ENCODE peak calls at places on chromosome 11, in four cellular contexts. I is GM12878, E is H1, L is HepG2. Y is an unnamed sample.

GRCh38 chr11:36510567-36511020 is 522 bp upstream of the TRAF6 start:
- DNase-seq in I (no peak), L (no peak), E (no peak), Y (no peak)

GRCh38 chr11:120808616-120809050 is 215.3 kb upstream of the TBCEL start:
- DNase-seq in E (no peak), I (no peak), L (peak), Y (no peak)

GRCh38 chr11:72975778-72976520 is 161.7 kb downstream of the ATG16L2 start:
- DNase-seq in I (no peak), E (no peak), L (peak), Y (no peak)

GRCh38 chr11:3036419-3036818 is 20.8 kb downstream of the CARS1 start:
- DNase-seq in E (no peak), I (peak), L (no peak), Y (no peak)

GRCh38 chr11:59899532-59899931 is 20.9 kb downstream of the OOSP3 start:
- DNase-seq in L (no peak), E (no peak), I (no peak), Y (no peak)

GRCh38 chr11:35427158-35427557 is 7.8 kb upstream of the SLC1A2 start:
- DNase-seq in L (no peak), I (no peak), E (no peak), Y (no peak)

GRCh38 chr11:34997872-34998548 is 81.6 kb downstream of the PDHX start:
- DNase-seq in L (no peak), E (no peak), I (no peak), Y (no peak)

GRCh38 chr11:122746050-122746478 is 90.5 kb downstream of the UBASH3B start:
- DNase-seq in I (peak), L (no peak), E (no peak), Y (peak)

GRCh38 chr11:120773501-120774031 is 250.3 kb upstream of the TBCEL start:
- DNase-seq in I (peak), E (no peak), L (no peak), Y (no peak)

GRCh38 chr11:32081129-32081641 is 9.7 kb upstream of the RCN1 start:
- DNase-seq in L (peak), I (no peak), E (no peak), Y (no peak)

GRCh38 chr11:107956543-107956942 is 28.3 kb downstream of the RAB39A start:
- DNase-seq in I (no peak), E (no peak), L (no peak), Y (no peak)

GRCh38 chr11:14551380-14551779 is 31.2 kb upstream of the PSMA1 start:
- DNase-seq in E (no peak), I (no peak), L (no peak), Y (no peak)

GRCh38 chr11:70112017-70112434 is 33.9 kb downstream of the ANO1 start:
- DNase-seq in I (no peak), E (no peak), L (no peak), Y (no peak)

GRCh38 chr11:44244649-44245308 is 65.2 kb downstream of the ALX4 start:
- DNase-seq in I (no peak), E (no peak), L (no peak), Y (no peak)

GRCh38 chr11:20596629-20597129 is 2.7 kb upstream of the SLC6A5 start:
- DNase-seq in E (no peak), L (no peak), I (no peak), Y (no peak)

GRCh38 chr11:133930767-133931448 is 25.9 kb downstream of the IGSF9B start:
- DNase-seq in I (no peak), L (peak), E (peak), Y (no peak)

GRCh38 chr11:46930089-46930488 is 6.5 kb upstream of the CSTPP1 start:
- DNase-seq in E (no peak), L (peak), I (no peak), Y (no peak)

GRCh38 chr11:80109031-80109430 is 668.2 kb upstream of the TENM4 start:
- DNase-seq in I (no peak), L (no peak), E (no peak), Y (no peak)

GRCh38 chr11:44008698-44009097 is 39.1 kb upstream of the ACCSL start:
- DNase-seq in I (no peak), L (no peak), E (no peak), Y (no peak)

GRCh38 chr11:737366-737765 is 9.9 kb upstream of the TALDO1 start:
- DNase-seq in E (no peak), I (no peak), L (no peak), Y (no peak)

GRCh38 chr11:63802637-63803414 is 10.4 kb upstream of the SPINDOC start:
- DNase-seq in E (no peak), I (no peak), L (no peak), Y (no peak)

GRCh38 chr11:35593143-35593542 is 25.1 kb upstream of the FJX1 start:
- DNase-seq in L (no peak), I (no peak), E (no peak), Y (no peak)

GRCh38 chr11:94424011-94424410 is 22.8 kb upstream of the GPR83 start:
- DNase-seq in I (no peak), L (no peak), E (no peak), Y (no peak)

GRCh38 chr11:134504146-134504905 is 92.3 kb upstream of the B3GAT1 start:
- DNase-seq in I (no peak), E (no peak), L (no peak), Y (no peak)

GRCh38 chr11:110077866-110078325 is 15.3 kb upstream of the ZC3H12C start:
- DNase-seq in L (peak), E (no peak), I (peak), Y (no peak)

GRCh38 chr11:94196363-94196762 is 67.7 kb downstream of the PANX1 start:
- DNase-seq in E (no peak), L (no peak), I (no peak), Y (no peak)

GRCh38 chr11:126892781-126893180 is 107.8 kb downstream of the KIRREL3 start:
- DNase-seq in E (no peak), L (no peak), I (no peak), Y (no peak)

GRCh38 chr11:79198898-79199250 is 242.0 kb downstream of the TENM4 start:
- DNase-seq in I (no peak), L (no peak), E (no peak), Y (no peak)

GRCh38 chr11:45846974-45847907 is at the start of gene CRY2:
- DNase-seq in I (peak), L (peak), E (peak), Y (peak)

GRCh38 chr11:19742595-19743292 is 30.1 kb downstream of the NAV2 start:
- DNase-seq in E (peak), I (no peak), L (peak), Y (no peak)

GRCh38 chr11:83156996-83157754 is at the start of gene PCF11:
- DNase-seq in E (peak), L (no peak), I (no peak), Y (no peak)

GRCh38 chr11:101003468-101003867 is 126.1 kb downstream of the PGR start:
- DNase-seq in E (no peak), L (peak), I (no peak), Y (no peak)

GRCh38 chr11:64007629-64008282 is 21.5 kb downstream of the OTUB1 start:
- DNase-seq in I (no peak), L (peak), E (peak), Y (no peak)

DNA sequence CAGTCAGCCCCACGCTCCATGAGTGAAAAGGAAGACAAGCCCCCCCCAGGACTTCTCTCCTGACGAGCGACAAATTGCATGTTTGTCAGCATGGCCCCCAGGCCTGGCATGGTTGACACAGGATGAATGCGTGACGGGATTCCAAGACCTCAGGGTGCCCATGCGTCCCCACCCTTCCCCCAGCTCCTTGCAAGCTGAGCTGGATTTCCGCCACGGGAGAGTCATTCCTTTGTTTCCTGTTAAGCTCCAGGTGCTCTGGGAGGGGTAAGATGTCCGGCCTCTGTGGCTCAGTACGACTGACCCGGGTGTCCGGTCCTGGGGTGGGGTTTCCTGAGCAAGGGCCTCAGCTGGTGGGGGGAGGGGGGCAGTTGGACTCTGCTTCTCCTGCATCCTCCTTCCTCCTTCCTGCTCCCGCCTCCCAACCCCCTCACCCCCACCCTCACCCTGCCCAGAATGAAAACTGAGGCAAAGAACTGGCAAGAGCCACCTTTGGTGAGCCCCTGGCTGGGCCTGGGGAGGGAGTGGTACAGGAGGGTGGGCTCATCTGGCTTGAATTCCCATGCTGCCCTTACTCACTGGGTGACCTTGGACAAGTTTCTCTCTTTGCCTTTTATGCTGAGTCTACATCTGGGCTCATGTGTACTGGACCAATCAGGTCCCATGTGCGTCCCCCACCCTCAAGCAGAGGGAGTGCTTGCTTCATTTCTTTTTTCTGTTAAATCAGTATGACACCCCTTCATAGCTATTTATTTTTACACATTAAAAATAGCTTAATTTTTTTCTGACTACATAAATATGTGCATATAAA is 2.5 kb downstream of the CDC42EP2 start:
- DNase-seq in I (no peak), E (peak), L (peak), Y (no peak)
- TF ChIP-seq POLR2AphosphoS5 in I (no peak), E (no peak), L (no peak), Y (no peak)

DNA sequence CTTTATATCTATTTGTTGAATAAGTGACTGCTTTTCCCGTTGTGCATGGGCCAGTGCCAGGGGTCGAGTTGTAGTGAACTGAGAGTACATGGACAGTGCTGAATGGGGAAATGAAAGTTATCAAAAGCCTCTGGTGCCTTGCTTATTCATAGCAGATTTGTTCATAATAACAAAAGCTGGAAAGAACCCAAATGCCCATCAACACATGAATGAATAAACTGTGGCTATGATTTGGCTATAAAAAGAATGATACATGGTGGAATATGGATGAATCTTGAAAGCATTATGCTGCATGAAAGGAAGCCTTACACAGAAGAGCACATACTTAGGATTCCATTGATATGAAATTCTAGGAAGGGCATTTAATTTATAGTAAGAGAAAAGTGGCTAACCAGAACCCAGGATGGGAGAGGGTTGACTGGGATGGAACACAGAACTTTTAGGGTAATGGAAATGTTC is 42.6 kb downstream of the PACS1 start:
- DNase-seq in L (no peak), E (no peak), I (no peak), Y (no peak)
- TF ChIP-seq POLR2A in L (no peak), E (no peak), I (no peak), Y (no peak)

GRCh38 chr11:57432714-57433163 is 5.8 kb upstream of the SLC43A3 start:
- DNase-seq in I (no peak), E (no peak), L (no peak), Y (no peak)
- TF ChIP-seq TAF1 in I (no peak), E (no peak), L (no peak), Y (no peak)

GRCh38 chr11:119100960-119101349 is 698 bp downstream of the DPAGT1 start:
- DNase-seq in E (no peak), I (no peak), L (no peak), Y (no peak)

GRCh38 chr11:119103793-119104192 is 2.1 kb upstream of the DPAGT1 start:
- DNase-seq in L (no peak), E (no peak), I (no peak), Y (no peak)

GRCh38 chr11:119101367-119101758 is 290 bp downstream of the DPAGT1 start:
- DNase-seq in L (peak), E (peak), I (no peak), Y (no peak)

GRCh38 chr11:119100246-119100959 is 1.2 kb downstream of the DPAGT1 start:
- DNase-seq in I (no peak), L (peak), E (no peak), Y (no peak)

DNA sequence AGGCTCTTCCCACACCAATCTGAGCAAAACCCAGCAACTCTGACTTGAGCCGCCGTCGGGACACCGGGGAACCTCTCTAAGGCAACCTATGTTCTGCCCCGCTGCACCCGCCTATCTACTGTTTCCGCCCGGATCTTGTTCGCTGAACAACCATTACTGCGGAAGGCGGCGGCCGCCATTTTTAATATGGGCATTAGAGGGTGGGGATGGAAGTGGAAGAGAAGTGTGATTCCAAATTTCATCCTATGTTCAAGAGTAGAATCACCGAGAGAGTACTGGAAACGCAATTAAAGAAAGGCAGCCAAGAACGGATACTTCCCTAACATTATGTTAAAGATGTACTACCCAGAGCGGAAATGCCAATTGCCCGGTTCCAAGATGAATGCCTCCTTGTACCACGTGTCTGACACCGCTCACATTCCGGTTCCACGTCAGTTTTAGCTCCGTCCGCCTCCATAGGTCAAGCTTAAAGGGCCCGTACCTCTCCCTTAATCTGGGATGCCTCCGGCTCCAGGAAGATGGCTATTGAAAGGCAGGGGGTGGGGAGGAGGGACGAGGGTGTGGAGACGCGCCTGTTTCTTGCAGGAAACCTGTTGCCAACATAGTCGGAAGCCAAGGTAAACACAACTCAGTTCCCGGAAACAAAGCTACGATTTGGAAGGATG is at the start of gene DPAGT1:
- DNase-seq in I (peak), E (peak), L (peak), Y (no peak)
- TF ChIP-seq POLR2AphosphoS5 in I (no peak), E (peak), L (peak), Y (no peak)

GRCh38 chr11:75563501-75563977 is 1.5 kb downstream of the SERPINH1 start:
- DNase-seq in L (no peak), E (no peak), I (no peak), Y (no peak)
- TF ChIP-seq POLR2A in L (no peak), E (no peak), I (no peak), Y (no peak)

DNA sequence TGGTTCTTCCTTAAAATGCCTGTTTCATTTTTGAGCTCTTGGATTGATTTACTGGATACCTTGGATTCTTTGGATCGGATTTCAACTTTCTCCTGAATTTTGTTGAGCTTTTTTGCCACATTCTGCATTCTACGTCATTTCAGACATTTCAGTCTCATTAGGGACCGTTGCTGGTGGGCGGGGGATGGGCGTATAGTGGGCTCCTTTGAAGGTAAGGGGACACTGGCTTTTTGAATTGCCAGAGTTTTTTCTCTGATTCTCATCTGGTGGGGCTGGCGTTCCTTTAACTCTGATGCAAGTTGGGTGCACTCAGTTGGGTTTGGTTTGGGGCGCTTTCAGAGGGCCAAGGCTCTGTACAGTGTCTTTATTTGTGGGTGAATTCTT is 216.5 kb downstream of the DYNC2H1 start:
- DNase-seq in L (no peak), I (no peak), E (peak), Y (no peak)
- TF ChIP-seq TAF1 in L (no peak), I (no peak), E (no peak), Y (no peak)

GRCh38 chr11:67056640-67057409 is at the start of gene RHOD:
- DNase-seq in E (peak), I (no peak), L (no peak), Y (peak)
- TF ChIP-seq POLR2AphosphoS5 in E (no peak), I (no peak), L (no peak), Y (no peak)

DNA sequence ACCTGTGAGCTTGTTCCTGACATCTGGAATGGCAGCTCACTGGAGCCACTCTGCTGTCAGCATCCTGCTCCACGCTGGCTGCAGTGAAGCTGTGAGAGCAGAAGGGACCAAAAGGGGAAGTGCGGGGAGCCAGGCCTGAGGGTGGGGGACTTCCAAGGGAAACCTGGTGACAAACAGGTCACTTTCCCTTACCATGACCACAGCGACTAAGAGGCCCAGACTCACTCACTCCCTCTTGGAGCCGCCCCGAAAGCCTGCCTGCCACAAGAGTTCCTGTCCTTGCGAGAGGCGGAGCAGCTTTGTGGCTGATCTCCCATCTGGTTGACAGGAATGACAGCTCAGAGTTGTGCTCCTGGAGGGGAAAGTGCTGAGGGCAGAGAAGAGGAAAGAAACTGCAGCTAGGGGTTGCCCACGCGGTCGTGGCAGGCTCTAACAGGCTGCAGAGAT is 183.8 kb upstream of the NTM start:
- DNase-seq in L (no peak), E (peak), I (peak), Y (peak)
- TF ChIP-seq POLR2A in L (no peak), E (no peak), I (peak), Y (peak)